ENCODE peak calls at places on chromosomes 7 and 10, in four cellular contexts. G is lower lobe of right lung, C is right cardiac atrium, W is IMR-90. J is an unnamed sample.

GRCh38 chr7:148483515-148483914 is 107.1 kb upstream of the C7orf33 start:
- ATAC-seq in C (peak), G (no peak), W (no peak), J (no peak)

GRCh38 chr7:106424476-106425016 is 139.8 kb upstream of the NAMPT start:
- ATAC-seq in C (no peak), G (no peak), W (no peak), J (no peak)

GRCh38 chr7:148838905-148839304 is 45.2 kb downstream of the EZH2 start:
- ATAC-seq in C (no peak), W (no peak), G (no peak), J (no peak)

GRCh38 chr10:97842658-97843295 is 6.9 kb upstream of the GOLGA7B start:
- ATAC-seq in C (no peak), W (no peak), G (peak), J (no peak)

GRCh38 chr10:6314620-6315205 is 112.0 kb downstream of the PFKFB3 start:
- ATAC-seq in C (no peak), W (peak), G (peak), J (no peak)

GRCh38 chr7:142307246-142307900 is 49.5 kb upstream of the PRSS58 start:
- ATAC-seq in C (no peak), W (no peak), G (no peak), J (no peak)

GRCh38 chr10:18240185-18240882 is 100.1 kb downstream of the CACNB2 start:
- ATAC-seq in C (peak), G (peak), W (peak), J (peak)

GRCh38 chr7:157990878-157991250 is 596.8 kb downstream of the PTPRN2 start:
- ATAC-seq in G (no peak), C (peak), W (no peak), J (no peak)

GRCh38 chr10:76315240-76315639 is 883.8 kb downstream of the LRMDA start:
- ATAC-seq in C (no peak), W (no peak), G (no peak), J (no peak)

GRCh38 chr10:14074062-14074884 is 256.5 kb downstream of the FRMD4A start:
- ATAC-seq in C (peak), W (peak), G (peak), J (peak)

GRCh38 chr7:2175091-2175490 is 57.7 kb downstream of the MAD1L1 start:
- ATAC-seq in G (no peak), W (peak), C (peak), J (peak)

GRCh38 chr10:79382491-79382941 is 35.2 kb downstream of the PPIF start:
- ATAC-seq in W (no peak), G (no peak), C (no peak), J (no peak)

GRCh38 chr10:50280049-50280448 is 28.7 kb upstream of the ASAH2 start:
- ATAC-seq in C (no peak), W (no peak), G (no peak), J (no peak)

GRCh38 chr7:55549457-55549856 is 22.8 kb downstream of the VOPP1 start:
- ATAC-seq in G (no peak), C (no peak), W (no peak), J (no peak)

GRCh38 chr7:20113423-20114027 is 103.7 kb downstream of the MACC1 start:
- ATAC-seq in C (no peak), W (no peak), G (peak), J (no peak)

GRCh38 chr7:22823142-22823497 is 471 bp upstream of the TOMM7 start:
- ATAC-seq in C (no peak), G (no peak), W (no peak), J (no peak)

GRCh38 chr10:44334621-44335184 is 50.2 kb downstream of the CXCL12 start:
- ATAC-seq in W (peak), G (no peak), C (no peak), J (no peak)

GRCh38 chr7:92297736-92298135 is 52.0 kb downstream of the ANKIB1 start:
- ATAC-seq in W (no peak), G (no peak), C (no peak), J (no peak)

GRCh38 chr7:66138994-66139752 is 24.5 kb downstream of the CRCP start:
- ATAC-seq in C (no peak), G (no peak), W (peak), J (no peak)

GRCh38 chr7:4797858-4798705 is 22.7 kb downstream of the AP5Z1 start:
- ATAC-seq in W (peak), G (peak), C (peak), J (peak)

GRCh38 chr10:127012769-127013152 is 107.5 kb downstream of the DOCK1 start:
- ATAC-seq in W (no peak), G (peak), C (peak), J (peak)

GRCh38 chr10:129788211-129788610 is 175.9 kb downstream of the EBF3 start:
- ATAC-seq in W (no peak), C (no peak), G (no peak), J (no peak)

GRCh38 chr7:37419496-37419895 is 29.2 kb downstream of the ELMO1 start:
- ATAC-seq in G (no peak), C (no peak), W (no peak), J (no peak)

GRCh38 chr10:114304566-114305421 is 65.7 kb downstream of the VWA2 start:
- ATAC-seq in C (peak), G (peak), W (peak), J (peak)

GRCh38 chr7:2438181-2438580 is 34.8 kb downstream of the CHST12 start:
- ATAC-seq in W (no peak), G (no peak), C (peak), J (peak)

GRCh38 chr10:660980-661890 is 28.2 kb downstream of the DIP2C start:
- ATAC-seq in C (peak), G (peak), W (no peak), J (peak)

GRCh38 chr7:70525991-70526390 is 606.0 kb upstream of the GALNT17 start:
- ATAC-seq in W (no peak), C (no peak), G (no peak), J (no peak)

GRCh38 chr7:116234517-116235200 is 24.3 kb downstream of the TES start:
- ATAC-seq in C (no peak), G (no peak), W (no peak), J (no peak)

GRCh38 chr10:23099816-23100215 is 4.4 kb downstream of the MSRB2 start:
- ATAC-seq in W (no peak), C (no peak), G (no peak), J (no peak)

GRCh38 chr7:21869785-21870402 is 75.8 kb downstream of the CDCA7L start:
- ATAC-seq in C (peak), W (peak), G (no peak), J (no peak)

GRCh38 chr7:70387197-70387596 is 744.7 kb upstream of the GALNT17 start:
- ATAC-seq in C (peak), W (no peak), G (no peak), J (peak)

GRCh38 chr7:64839910-64840309 is 45.7 kb downstream of the ZNF138 start:
- ATAC-seq in G (no peak), C (no peak), W (no peak), J (no peak)

GRCh38 chr10:132862485-132863420 is 76.8 kb upstream of the NKX6-2 start:
- ATAC-seq in G (peak), C (no peak), W (peak), J (no peak)

GRCh38 chr10:123154943-123155505 is 822 bp downstream of the BUB3 start:
- ATAC-seq in G (peak), W (peak), C (peak), J (no peak)

GRCh38 chr7:31058122-31058521 is 6.0 kb downstream of the ADCYAP1R1 start:
- ATAC-seq in G (no peak), C (no peak), W (no peak), J (no peak)

GRCh38 chr10:87860156-87860795 is 3.1 kb downstream of the KLLN start:
- ATAC-seq in W (no peak), C (no peak), G (no peak), J (no peak)
- H3K4me3 ChIP-seq in W (no peak), C (no peak), G (no peak), J (no peak)

GRCh38 chr10:103053659-103054581 is 135.8 kb downstream of the CNNM2 start:
- ATAC-seq in G (peak), C (peak), W (peak), J (peak)
- H3K4me3 ChIP-seq in G (peak), C (peak), W (peak), J (peak)

DNA sequence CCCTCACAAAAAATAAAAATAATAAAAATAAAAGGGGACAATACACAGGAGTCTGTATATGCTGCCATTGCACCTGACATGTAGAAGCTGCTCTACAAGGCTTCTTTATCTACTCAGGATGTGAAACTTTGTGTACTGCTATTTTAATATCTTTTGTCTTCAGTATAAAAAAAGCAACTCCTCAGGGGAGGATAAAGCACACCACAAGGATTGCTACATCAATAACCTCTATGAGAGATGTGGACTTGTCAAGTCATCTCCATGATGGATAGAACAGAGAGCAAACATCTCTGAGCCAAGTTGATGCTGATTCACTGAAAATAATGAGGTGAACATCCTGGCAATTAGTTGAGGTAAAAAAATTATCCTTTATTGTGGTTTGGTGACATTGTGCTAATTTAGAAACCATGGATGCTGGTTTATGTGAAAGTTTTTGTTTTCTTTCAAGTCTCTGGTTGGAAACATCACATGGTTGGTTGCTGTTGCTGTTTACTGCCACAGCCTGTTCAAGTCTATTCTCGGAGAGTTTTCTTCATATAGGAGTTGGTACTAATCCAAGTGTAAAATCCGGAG is 1.6 kb upstream of the HECW1 start:
- ATAC-seq in G (no peak), W (no peak), C (no peak), J (no peak)
- H3K4me3 ChIP-seq in G (no peak), W (no peak), C (no peak), J (no peak)

GRCh38 chr10:35639021-35639521 is 3.0 kb downstream of the FZD8 start:
- ATAC-seq in G (no peak), C (no peak), W (no peak), J (no peak)
- H3K4me3 ChIP-seq in G (no peak), C (peak), W (no peak), J (no peak)

GRCh38 chr7:100888529-100888987 is 957 bp downstream of the UFSP1 start:
- ATAC-seq in G (no peak), W (no peak), C (no peak), J (no peak)
- H3K4me3 ChIP-seq in G (peak), W (peak), C (peak), J (peak)

DNA sequence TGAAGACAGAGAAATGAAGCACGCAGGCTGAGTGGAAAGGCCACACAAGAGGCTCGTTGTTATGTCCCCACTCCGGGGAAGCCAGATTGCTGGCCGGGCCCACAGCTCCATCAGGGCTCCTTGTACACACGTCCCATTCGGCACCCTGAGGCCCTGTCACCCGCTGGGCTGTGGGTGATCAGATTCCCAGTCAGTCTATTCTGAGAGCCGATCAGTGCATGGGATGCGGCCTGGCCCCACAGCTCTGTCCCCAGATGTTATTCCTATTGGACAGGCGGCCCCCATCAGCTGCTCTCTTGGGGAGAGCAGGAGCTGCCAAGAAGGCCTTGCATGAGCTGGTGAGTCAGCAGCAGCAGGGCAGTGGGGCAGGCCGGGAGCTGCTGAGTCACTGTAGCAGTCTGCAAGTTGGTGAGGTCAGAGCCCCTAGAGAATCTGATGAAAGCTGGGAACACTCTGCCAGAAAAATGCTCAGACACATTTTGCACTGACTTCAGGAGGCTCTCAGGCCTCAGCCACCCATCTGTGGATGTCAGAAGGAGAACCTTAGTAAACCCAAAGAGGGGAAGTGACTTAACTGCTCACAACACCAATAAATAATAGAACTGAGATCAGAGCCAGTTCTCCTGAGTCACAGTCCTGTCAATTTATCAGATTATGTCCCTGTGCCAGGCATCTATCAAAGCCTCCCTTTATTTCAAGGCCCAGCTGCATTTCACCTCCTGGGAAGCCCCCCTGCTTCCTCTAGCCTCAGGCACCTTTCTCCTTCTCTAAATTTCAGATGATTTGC is 9.4 kb upstream of the PSAP start:
- ATAC-seq in C (peak), G (peak), W (peak), J (peak)
- H3K4me3 ChIP-seq in C (no peak), G (no peak), W (no peak), J (no peak)